ENCODE peak calls at places on chromosomes 3 and 15, in six cellular contexts. One of them, this sample, is unnamed.
A peak's percentile ranks its signal among the peaks of the same experiment; 100 is the strongest.

GRCh38 chr3:89577517-89578252 is 470.3 kb downstream of the EPHA3 start:
- DNase-seq in ovary: no peak
- DNase-seq in RPMI7951: no peak
- DNase-seq in DMS153: no peak
- DNase-seq in NCI-H1105 treated with DMSO at 0.1 percent for 48 hours: no peak
- DNase-seq in EL: no peak
- DNase-seq in this sample: no peak

GRCh38 chr3:50347187-50347813 is 1.8 kb upstream of the ZMYND10 start:
- DNase-seq in ovary: peak; percentile 65
- DNase-seq in RPMI7951: peak; percentile 73
- DNase-seq in DMS153: peak; percentile 53
- DNase-seq in NCI-H1105 treated with DMSO at 0.1 percent for 48 hours: peak; percentile 50
- DNase-seq in EL: peak; percentile 79
- DNase-seq in this sample: no peak

GRCh38 chr3:176514297-176514696 is 683.0 kb downstream of the TBL1XR1 start:
- DNase-seq in ovary: no peak
- DNase-seq in RPMI7951: peak; percentile 49
- DNase-seq in DMS153: peak; percentile 18
- DNase-seq in NCI-H1105 treated with DMSO at 0.1 percent for 48 hours: no peak
- DNase-seq in EL: peak; percentile 54
- DNase-seq in this sample: peak; percentile 25

GRCh38 chr3:120227710-120228347 is 57.2 kb downstream of the GPR156 start:
- DNase-seq in ovary: no peak
- DNase-seq in RPMI7951: no peak
- DNase-seq in DMS153: no peak
- DNase-seq in NCI-H1105 treated with DMSO at 0.1 percent for 48 hours: no peak
- DNase-seq in EL: no peak
- DNase-seq in this sample: no peak

GRCh38 chr15:67574981-67575632 is 32.6 kb downstream of the MAP2K5 start:
- DNase-seq in ovary: no peak
- DNase-seq in RPMI7951: peak; percentile 48
- DNase-seq in DMS153: no peak
- DNase-seq in NCI-H1105 treated with DMSO at 0.1 percent for 48 hours: no peak
- DNase-seq in EL: peak; percentile 5
- DNase-seq in this sample: no peak

GRCh38 chr15:26971303-26972018 is 480 bp downstream of the GABRG3 start:
- DNase-seq in ovary: no peak
- DNase-seq in RPMI7951: no peak
- DNase-seq in DMS153: no peak
- DNase-seq in NCI-H1105 treated with DMSO at 0.1 percent for 48 hours: no peak
- DNase-seq in EL: no peak
- DNase-seq in this sample: no peak

GRCh38 chr3:49460956-49461355 is 9.1 kb upstream of the DAG1 start:
- DNase-seq in ovary: no peak
- DNase-seq in RPMI7951: no peak
- DNase-seq in DMS153: no peak
- DNase-seq in NCI-H1105 treated with DMSO at 0.1 percent for 48 hours: no peak
- DNase-seq in EL: no peak
- DNase-seq in this sample: no peak

GRCh38 chr3:23877324-23877980 is 39.3 kb downstream of the NKIRAS1 start:
- DNase-seq in ovary: no peak
- DNase-seq in RPMI7951: peak; percentile 85
- DNase-seq in DMS153: no peak
- DNase-seq in NCI-H1105 treated with DMSO at 0.1 percent for 48 hours: no peak
- DNase-seq in EL: peak; percentile 92
- DNase-seq in this sample: peak; percentile 87

GRCh38 chr15:80173022-80173759 is 20.4 kb downstream of the FAH start:
- DNase-seq in ovary: peak; percentile 28
- DNase-seq in RPMI7951: peak; percentile 54
- DNase-seq in DMS153: peak; percentile 4
- DNase-seq in NCI-H1105 treated with DMSO at 0.1 percent for 48 hours: peak; percentile 45
- DNase-seq in EL: peak; percentile 47
- DNase-seq in this sample: no peak

GRCh38 chr15:50463423-50464358 is 39.5 kb downstream of the USP8 start:
- DNase-seq in ovary: no peak
- DNase-seq in RPMI7951: no peak
- DNase-seq in DMS153: no peak
- DNase-seq in NCI-H1105 treated with DMSO at 0.1 percent for 48 hours: no peak
- DNase-seq in EL: peak; percentile 36
- DNase-seq in this sample: no peak

GRCh38 chr3:99972380-99973104 is 141.8 kb downstream of the FILIP1L start:
- DNase-seq in ovary: no peak
- DNase-seq in RPMI7951: no peak
- DNase-seq in DMS153: no peak
- DNase-seq in NCI-H1105 treated with DMSO at 0.1 percent for 48 hours: no peak
- DNase-seq in EL: no peak
- DNase-seq in this sample: no peak

GRCh38 chr3:160668454-160668853 is 8.5 kb upstream of the ARL14 start:
- DNase-seq in ovary: no peak
- DNase-seq in RPMI7951: no peak
- DNase-seq in DMS153: no peak
- DNase-seq in NCI-H1105 treated with DMSO at 0.1 percent for 48 hours: no peak
- DNase-seq in EL: no peak
- DNase-seq in this sample: no peak

GRCh38 chr3:106566277-106566676 is 697.5 kb upstream of the CBLB start:
- DNase-seq in ovary: no peak
- DNase-seq in RPMI7951: peak; percentile 27
- DNase-seq in DMS153: no peak
- DNase-seq in NCI-H1105 treated with DMSO at 0.1 percent for 48 hours: no peak
- DNase-seq in EL: no peak
- DNase-seq in this sample: no peak

GRCh38 chr3:194136519-194137313 is 768 bp downstream of the HES1 start:
- DNase-seq in ovary: peak; percentile 50
- DNase-seq in RPMI7951: peak; percentile 90
- DNase-seq in DMS153: peak; percentile 33
- DNase-seq in NCI-H1105 treated with DMSO at 0.1 percent for 48 hours: peak; percentile 65
- DNase-seq in EL: peak; percentile 71
- DNase-seq in this sample: no peak

GRCh38 chr15:58830556-58830955 is 59.5 kb downstream of the MINDY2 start:
- DNase-seq in ovary: no peak
- DNase-seq in RPMI7951: no peak
- DNase-seq in DMS153: no peak
- DNase-seq in NCI-H1105 treated with DMSO at 0.1 percent for 48 hours: no peak
- DNase-seq in EL: no peak
- DNase-seq in this sample: no peak

GRCh38 chr3:33115024-33115768 is 1.4 kb downstream of the CRTAP start:
- DNase-seq in ovary: peak; percentile 81
- DNase-seq in RPMI7951: peak; percentile 96
- DNase-seq in DMS153: no peak
- DNase-seq in NCI-H1105 treated with DMSO at 0.1 percent for 48 hours: no peak
- DNase-seq in EL: peak; percentile 88
- DNase-seq in this sample: peak; percentile 60

GRCh38 chr3:197186887-197187588 is 111.4 kb downstream of the DLG1 start:
- DNase-seq in ovary: no peak
- DNase-seq in RPMI7951: peak; percentile 56
- DNase-seq in DMS153: peak; percentile 42
- DNase-seq in NCI-H1105 treated with DMSO at 0.1 percent for 48 hours: peak; percentile 83
- DNase-seq in EL: peak; percentile 58
- DNase-seq in this sample: peak; percentile 28